ENCODE peak calls at places on chromosomes 16 and 17, in seven cellular contexts. One of them, this sample, is unnamed.

GRCh38 chr17:31696184-31696602 is 162.9 kb downstream of the COPRS start:
- DNase-seq in pulmonary artery endothelial cell: no peak
- DNase-seq in CD4-positive, alpha-beta T cell: no peak
- DNase-seq in osteoblast: peak
- DNase-seq in mesendoderm: peak
- DNase-seq in T-helper 9 cell: no peak
- DNase-seq in substantia nigra: peak
- DNase-seq in this sample: peak

GRCh38 chr16:89104930-89105571 is 11.4 kb downstream of the ACSF3 start:
- DNase-seq in T-helper 9 cell: no peak
- DNase-seq in CD4-positive, alpha-beta T cell: no peak
- DNase-seq in osteoblast: peak
- DNase-seq in pulmonary artery endothelial cell: no peak
- DNase-seq in mesendoderm: no peak
- DNase-seq in substantia nigra: no peak
- DNase-seq in this sample: no peak

GRCh38 chr16:89349947-89350633 is 132.6 kb downstream of the ZNF778 start:
- DNase-seq in osteoblast: peak
- DNase-seq in pulmonary artery endothelial cell: no peak
- DNase-seq in CD4-positive, alpha-beta T cell: no peak
- DNase-seq in substantia nigra: no peak
- DNase-seq in mesendoderm: no peak
- DNase-seq in T-helper 9 cell: no peak
- DNase-seq in this sample: no peak

GRCh38 chr17:16919663-16920627 is 52.0 kb downstream of the TNFRSF13B start:
- DNase-seq in osteoblast: peak
- DNase-seq in T-helper 9 cell: no peak
- DNase-seq in substantia nigra: no peak
- DNase-seq in pulmonary artery endothelial cell: no peak
- DNase-seq in CD4-positive, alpha-beta T cell: no peak
- DNase-seq in mesendoderm: peak
- DNase-seq in this sample: no peak

GRCh38 chr17:61249649-61250301 is 149.9 kb upstream of the TBX2 start:
- DNase-seq in mesendoderm: no peak
- DNase-seq in CD4-positive, alpha-beta T cell: no peak
- DNase-seq in substantia nigra: no peak
- DNase-seq in osteoblast: no peak
- DNase-seq in T-helper 9 cell: no peak
- DNase-seq in pulmonary artery endothelial cell: no peak
- DNase-seq in this sample: no peak

GRCh38 chr17:58007781-58008706 is 998 bp upstream of the SRSF1 start:
- DNase-seq in T-helper 9 cell: no peak
- DNase-seq in CD4-positive, alpha-beta T cell: no peak
- DNase-seq in osteoblast: no peak
- DNase-seq in pulmonary artery endothelial cell: no peak
- DNase-seq in mesendoderm: no peak
- DNase-seq in substantia nigra: no peak
- DNase-seq in this sample: no peak

GRCh38 chr17:39196820-39197331 is 593 bp downstream of the CACNB1 start:
- DNase-seq in substantia nigra: no peak
- DNase-seq in mesendoderm: no peak
- DNase-seq in pulmonary artery endothelial cell: no peak
- DNase-seq in T-helper 9 cell: no peak
- DNase-seq in CD4-positive, alpha-beta T cell: no peak
- DNase-seq in osteoblast: peak
- DNase-seq in this sample: no peak

GRCh38 chr17:78137392-78138203 is 7.0 kb downstream of the TMC8 start:
- DNase-seq in mesendoderm: peak
- DNase-seq in CD4-positive, alpha-beta T cell: peak
- DNase-seq in pulmonary artery endothelial cell: no peak
- DNase-seq in osteoblast: peak
- DNase-seq in substantia nigra: no peak
- DNase-seq in T-helper 9 cell: no peak
- DNase-seq in this sample: no peak

GRCh38 chr17:45229681-45230409 is 8.2 kb downstream of the FMNL1 start:
- DNase-seq in CD4-positive, alpha-beta T cell: no peak
- DNase-seq in pulmonary artery endothelial cell: no peak
- DNase-seq in mesendoderm: peak
- DNase-seq in osteoblast: peak
- DNase-seq in T-helper 9 cell: no peak
- DNase-seq in substantia nigra: no peak
- DNase-seq in this sample: no peak

GRCh38 chr16:22098538-22099255 is 6.4 kb downstream of the VWA3A start:
- DNase-seq in mesendoderm: peak
- DNase-seq in osteoblast: no peak
- DNase-seq in pulmonary artery endothelial cell: no peak
- DNase-seq in substantia nigra: no peak
- DNase-seq in CD4-positive, alpha-beta T cell: no peak
- DNase-seq in T-helper 9 cell: no peak
- DNase-seq in this sample: peak

GRCh38 chr17:78716814-78717393 is 65.2 kb downstream of the CYTH1 start:
- DNase-seq in osteoblast: peak
- DNase-seq in substantia nigra: peak
- DNase-seq in T-helper 9 cell: no peak
- DNase-seq in mesendoderm: no peak
- DNase-seq in pulmonary artery endothelial cell: no peak
- DNase-seq in CD4-positive, alpha-beta T cell: no peak
- DNase-seq in this sample: peak

GRCh38 chr17:48406936-48407567 is 23.0 kb downstream of the SKAP1 start:
- DNase-seq in T-helper 9 cell: no peak
- DNase-seq in CD4-positive, alpha-beta T cell: no peak
- DNase-seq in osteoblast: no peak
- DNase-seq in pulmonary artery endothelial cell: peak
- DNase-seq in mesendoderm: peak
- DNase-seq in substantia nigra: no peak
- DNase-seq in this sample: no peak

GRCh38 chr16:1492082-1492922 is 858 bp upstream of the TELO2 start:
- DNase-seq in mesendoderm: no peak
- DNase-seq in osteoblast: no peak
- DNase-seq in pulmonary artery endothelial cell: no peak
- DNase-seq in T-helper 9 cell: no peak
- DNase-seq in substantia nigra: no peak
- DNase-seq in CD4-positive, alpha-beta T cell: no peak
- DNase-seq in this sample: no peak

GRCh38 chr17:10549108-10549842 is at the start of gene MYH2:
- DNase-seq in T-helper 9 cell: no peak
- DNase-seq in osteoblast: no peak
- DNase-seq in mesendoderm: peak
- DNase-seq in CD4-positive, alpha-beta T cell: no peak
- DNase-seq in pulmonary artery endothelial cell: no peak
- DNase-seq in substantia nigra: no peak
- DNase-seq in this sample: no peak

GRCh38 chr17:50603340-50603739 is 31.3 kb upstream of the ABCC3 start:
- DNase-seq in osteoblast: no peak
- DNase-seq in mesendoderm: peak
- DNase-seq in pulmonary artery endothelial cell: no peak
- DNase-seq in CD4-positive, alpha-beta T cell: no peak
- DNase-seq in substantia nigra: no peak
- DNase-seq in T-helper 9 cell: no peak
- DNase-seq in this sample: no peak

GRCh38 chr17:44547625-44548297 is 9.5 kb upstream of the FZD2 start:
- DNase-seq in T-helper 9 cell: no peak
- DNase-seq in pulmonary artery endothelial cell: no peak
- DNase-seq in mesendoderm: peak
- DNase-seq in substantia nigra: peak
- DNase-seq in CD4-positive, alpha-beta T cell: no peak
- DNase-seq in osteoblast: no peak
- DNase-seq in this sample: peak

GRCh38 chr17:47135235-47135634 is 53.9 kb downstream of the CDC27 start:
- DNase-seq in T-helper 9 cell: no peak
- DNase-seq in mesendoderm: no peak
- DNase-seq in osteoblast: no peak
- DNase-seq in substantia nigra: no peak
- DNase-seq in CD4-positive, alpha-beta T cell: no peak
- DNase-seq in pulmonary artery endothelial cell: no peak
- DNase-seq in this sample: no peak

GRCh38 chr16:83402160-83402794 is 405.5 kb upstream of the HSBP1 start:
- DNase-seq in mesendoderm: peak
- DNase-seq in T-helper 9 cell: no peak
- DNase-seq in CD4-positive, alpha-beta T cell: no peak
- DNase-seq in substantia nigra: no peak
- DNase-seq in pulmonary artery endothelial cell: no peak
- DNase-seq in osteoblast: no peak
- DNase-seq in this sample: peak

GRCh38 chr17:2064980-2065785 is 10.3 kb downstream of the HIC1 start:
- DNase-seq in mesendoderm: peak
- DNase-seq in osteoblast: peak
- DNase-seq in CD4-positive, alpha-beta T cell: peak
- DNase-seq in substantia nigra: no peak
- DNase-seq in pulmonary artery endothelial cell: no peak
- DNase-seq in T-helper 9 cell: no peak
- DNase-seq in this sample: peak

GRCh38 chr16:86298166-86299131 is 211.9 kb upstream of the FOXF1 start:
- DNase-seq in CD4-positive, alpha-beta T cell: no peak
- DNase-seq in pulmonary artery endothelial cell: no peak
- DNase-seq in substantia nigra: no peak
- DNase-seq in mesendoderm: no peak
- DNase-seq in T-helper 9 cell: no peak
- DNase-seq in osteoblast: no peak
- DNase-seq in this sample: peak

GRCh38 chr16:5328546-5328945 is 231.0 kb upstream of the EEF2KMT start:
- DNase-seq in mesendoderm: peak
- DNase-seq in CD4-positive, alpha-beta T cell: no peak
- DNase-seq in pulmonary artery endothelial cell: no peak
- DNase-seq in T-helper 9 cell: no peak
- DNase-seq in substantia nigra: peak
- DNase-seq in osteoblast: no peak
- DNase-seq in this sample: no peak

GRCh38 chr16:64540449-64540848 is 581.4 kb downstream of the CDH11 start:
- DNase-seq in pulmonary artery endothelial cell: no peak
- DNase-seq in T-helper 9 cell: no peak
- DNase-seq in osteoblast: no peak
- DNase-seq in CD4-positive, alpha-beta T cell: no peak
- DNase-seq in substantia nigra: no peak
- DNase-seq in mesendoderm: no peak
- DNase-seq in this sample: no peak

GRCh38 chr16:46857261-46857962 is 26.4 kb upstream of the C16orf87 start:
- DNase-seq in mesendoderm: no peak
- DNase-seq in osteoblast: peak
- DNase-seq in pulmonary artery endothelial cell: no peak
- DNase-seq in substantia nigra: peak
- DNase-seq in T-helper 9 cell: no peak
- DNase-seq in CD4-positive, alpha-beta T cell: no peak
- DNase-seq in this sample: peak

GRCh38 chr17:66724581-66725341 is 110.2 kb upstream of the CACNG5 start:
- DNase-seq in mesendoderm: no peak
- DNase-seq in T-helper 9 cell: no peak
- DNase-seq in pulmonary artery endothelial cell: no peak
- DNase-seq in CD4-positive, alpha-beta T cell: no peak
- DNase-seq in substantia nigra: no peak
- DNase-seq in osteoblast: peak
- DNase-seq in this sample: peak

GRCh38 chr17:63337579-63337978 is 108.5 kb downstream of the CYB561 start:
- DNase-seq in osteoblast: no peak
- DNase-seq in pulmonary artery endothelial cell: no peak
- DNase-seq in substantia nigra: no peak
- DNase-seq in CD4-positive, alpha-beta T cell: no peak
- DNase-seq in T-helper 9 cell: no peak
- DNase-seq in mesendoderm: no peak
- DNase-seq in this sample: no peak

GRCh38 chr17:19304209-19304608 is 58.3 kb downstream of the B9D1 start:
- DNase-seq in osteoblast: peak
- DNase-seq in pulmonary artery endothelial cell: peak
- DNase-seq in mesendoderm: no peak
- DNase-seq in substantia nigra: peak
- DNase-seq in CD4-positive, alpha-beta T cell: no peak
- DNase-seq in T-helper 9 cell: no peak
- DNase-seq in this sample: peak

GRCh38 chr17:34584805-34585416 is 5.5 kb downstream of the TMEM132E start:
- DNase-seq in T-helper 9 cell: no peak
- DNase-seq in osteoblast: peak
- DNase-seq in CD4-positive, alpha-beta T cell: no peak
- DNase-seq in substantia nigra: no peak
- DNase-seq in pulmonary artery endothelial cell: no peak
- DNase-seq in mesendoderm: peak
- DNase-seq in this sample: peak

GRCh38 chr17:37711113-37711512 is 33.7 kb downstream of the HNF1B start:
- DNase-seq in pulmonary artery endothelial cell: no peak
- DNase-seq in mesendoderm: no peak
- DNase-seq in T-helper 9 cell: no peak
- DNase-seq in substantia nigra: no peak
- DNase-seq in osteoblast: no peak
- DNase-seq in CD4-positive, alpha-beta T cell: no peak
- DNase-seq in this sample: no peak

GRCh38 chr17:78497115-78497540 is 80.1 kb downstream of the DNAH17 start:
- DNase-seq in CD4-positive, alpha-beta T cell: peak
- DNase-seq in mesendoderm: peak
- DNase-seq in T-helper 9 cell: peak
- DNase-seq in osteoblast: peak
- DNase-seq in pulmonary artery endothelial cell: peak
- DNase-seq in substantia nigra: peak
- DNase-seq in this sample: peak

This sample was measured in fibroblast of lung.